ENCODE peak calls at places on chromosome 21, in six cellular contexts. L is body of pancreas; G is stimulated activated CD8-positive, alpha-beta memory T cell treated with anti-CD3 and anti-CD28 coated beads, Interleukin-15, amount 100 ng/mL, for 1 hour; O is MG63; Q is brain microvascular endothelial cell; T is NCI-H1105 treated with DMSO at 0.1 percent for 48 hours. P is an unnamed sample.

GRCh38 chr21:42375141-42375905 is 9.0 kb upstream of the TFF1 start:
- DNase-seq in L (no peak), G (no peak), O (no peak), Q (no peak), T (no peak), P (peak; percentile 63)

GRCh38 chr21:38358098-38358497 is 101.3 kb downstream of the KCNJ15 start:
- DNase-seq in L (no peak), G (no peak), O (no peak), Q (no peak), T (no peak), P (no peak)

GRCh38 chr21:44537930-44538911 is 1.8 kb downstream of the KRTAP10-1 start:
- DNase-seq in L (peak; percentile 6), G (no peak), O (no peak), Q (no peak), T (no peak), P (peak; percentile 21)

GRCh38 chr21:28237661-28238060 is 755.0 kb downstream of the LTN1 start:
- DNase-seq in L (no peak), G (no peak), O (no peak), Q (no peak), T (no peak), P (no peak)

GRCh38 chr21:37410639-37411038 is 44.1 kb downstream of the DYRK1A start:
- DNase-seq in L (no peak), G (no peak), O (no peak), Q (no peak), T (no peak), P (no peak)

GRCh38 chr21:46394819-46395152 is 63.9 kb upstream of the DIP2A start:
- DNase-seq in L (no peak), G (no peak), O (no peak), Q (no peak), T (no peak), P (no peak)

GRCh38 chr21:34824314-34824713 is 155.5 kb downstream of the CLIC6 start:
- DNase-seq in L (no peak), G (no peak), O (no peak), Q (no peak), T (no peak), P (no peak)

GRCh38 chr21:34192646-34193285 is 119.4 kb downstream of the MRPS6 start:
- DNase-seq in L (no peak), G (no peak), O (no peak), Q (no peak), T (no peak), P (no peak)

GRCh38 chr21:29738730-29739129 is 201.1 kb downstream of the GRIK1 start:
- DNase-seq in L (no peak), G (no peak), O (no peak), Q (no peak), T (no peak), P (no peak)

GRCh38 chr21:35113064-35113463 is 64.0 kb upstream of the RUNX1 start:
- DNase-seq in L (no peak), G (no peak), O (no peak), Q (peak; percentile 13), T (no peak), P (no peak)

GRCh38 chr21:14383596-14384210 is 757 bp upstream of the HSPA13 start:
- DNase-seq in L (no peak), G (no peak), O (no peak), Q (peak; percentile 1), T (peak; percentile 58), P (no peak)

GRCh38 chr21:44354775-44355771 is 1.7 kb downstream of the TRPM2 start:
- DNase-seq in L (no peak), G (no peak), O (no peak), Q (no peak), T (no peak), P (no peak)